ENCODE peak calls at places on chromosomes 16 and 17, in five cellular contexts. K is kidney epithelial cell, Y is endothelial cell, U is endothelial cell of umbilical vein, J is ovary. A is an unnamed sample.
A peak's percentile ranks its signal among the peaks of the same experiment; 100 is the strongest.

GRCh38 chr16:72434159-72434558 is 262.2 kb upstream of the PMFBP1 start:
- DNase-seq in Y (no peak), J (no peak), K (no peak), U (peak; percentile 29), A (no peak)

GRCh38 chr16:966505-966904 is 4.3 kb downstream of the LMF1 start:
- DNase-seq in J (no peak), Y (no peak), K (no peak), U (no peak), A (peak; percentile 68)

GRCh38 chr16:71479420-71479819 is 9.7 kb downstream of the ZNF19 start:
- DNase-seq in K (no peak), U (peak; percentile 19), J (no peak), Y (peak; percentile 27), A (no peak)

GRCh38 chr17:1553354-1554266 is 9.0 kb downstream of the PITPNA start:
- DNase-seq in Y (no peak), K (no peak), U (peak; percentile 39), J (no peak), A (no peak)

GRCh38 chr16:56289412-56289811 is 98.1 kb downstream of the GNAO1 start:
- DNase-seq in J (no peak), K (no peak), U (no peak), Y (no peak), A (no peak)

GRCh38 chr17:2707721-2708584 is 3.6 kb downstream of the CLUH start:
- DNase-seq in U (no peak), J (no peak), K (no peak), Y (no peak), A (no peak)

GRCh38 chr17:1398900-1399299 is 1.1 kb downstream of the YWHAE start:
- DNase-seq in K (no peak), Y (peak; percentile 11), J (peak; percentile 33), U (peak; percentile 47), A (peak; percentile 21)

GRCh38 chr17:19948100-19948943 is 29.3 kb downstream of the AKAP10 start:
- DNase-seq in Y (peak; percentile 14), K (no peak), U (no peak), J (no peak), A (no peak)

GRCh38 chr16:69386596-69386995 is 789 bp upstream of the TERF2 start:
- DNase-seq in J (no peak), U (no peak), Y (no peak), K (no peak), A (no peak)

GRCh38 chr16:67847064-67847861 is at the start of gene CENPT:
- DNase-seq in J (no peak), U (peak; percentile 58), Y (peak; percentile 32), K (no peak), A (no peak)

GRCh38 chr17:39170051-39170450 is 4.1 kb upstream of the ARL5C start:
- DNase-seq in U (no peak), K (no peak), J (no peak), Y (no peak), A (no peak)

GRCh38 chr16:67174706-67175231 is 4.4 kb downstream of the NOL3 start:
- DNase-seq in J (peak; percentile 40), U (no peak), K (no peak), Y (no peak), A (peak; percentile 89)

GRCh38 chr16:21339927-21340326 is 61.8 kb upstream of the CRYM start:
- DNase-seq in Y (no peak), K (no peak), J (no peak), U (no peak), A (no peak)

GRCh38 chr16:1535391-1536291 is 2.2 kb downstream of the TMEM204 start:
- DNase-seq in K (no peak), Y (no peak), J (no peak), U (no peak), A (no peak)

GRCh38 chr16:14193316-14193871 is 122.3 kb downstream of the MRTFB start:
- DNase-seq in J (no peak), Y (no peak), U (no peak), K (no peak), A (no peak)

GRCh38 chr17:35773129-35773528 is 12.4 kb downstream of the C17orf50 start:
- DNase-seq in K (no peak), U (no peak), Y (no peak), J (no peak), A (no peak)

GRCh38 chr17:35766489-35766877 is 5.8 kb downstream of the C17orf50 start:
- DNase-seq in J (no peak), U (no peak), Y (no peak), K (no peak), A (no peak)

GRCh38 chr17:35766903-35767510 is 6.3 kb downstream of the C17orf50 start:
- DNase-seq in U (peak; percentile 60), K (no peak), Y (peak; percentile 54), J (no peak), A (no peak)

GRCh38 chr17:35768796-35769195 is 8.1 kb downstream of the C17orf50 start:
- DNase-seq in K (no peak), J (no peak), U (no peak), Y (no peak), A (no peak)

DNA sequence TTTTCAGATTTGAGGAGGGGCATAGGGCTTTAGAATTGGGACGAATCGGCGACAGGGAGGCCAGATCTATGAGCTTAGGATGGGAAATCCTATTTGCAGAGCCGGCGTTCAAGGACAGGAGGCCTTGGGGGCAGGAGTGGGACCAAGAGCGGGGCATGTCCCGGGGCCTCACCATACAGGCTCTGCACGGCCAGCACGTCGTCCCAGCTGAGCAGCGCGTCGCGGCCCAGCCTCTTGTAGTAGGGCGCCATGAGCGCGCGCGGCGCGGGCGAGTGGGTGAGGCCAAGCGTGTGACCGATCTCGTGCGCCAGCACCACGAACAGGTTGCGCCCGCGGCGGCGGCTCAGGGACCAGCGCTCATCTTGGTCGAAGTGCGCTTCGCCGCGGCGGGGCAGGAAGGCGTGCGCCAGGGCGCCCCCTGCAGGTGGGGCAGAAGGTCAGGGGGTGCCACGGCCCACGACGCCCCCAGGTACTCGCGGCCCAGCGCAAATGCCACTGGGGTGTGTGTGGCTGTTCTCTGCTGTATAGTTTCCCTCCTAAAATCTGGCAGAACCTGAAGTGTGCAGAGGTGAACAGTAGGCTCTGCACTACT is 9.3 kb downstream of the C17orf50 start:
- DNase-seq in Y (no peak), U (no peak), K (no peak), J (no peak), A (no peak)
- TF ChIP-seq CTCF in Y (peak; percentile 47), U (peak; percentile 6), K (peak; percentile 20), J (no peak), A (peak; percentile 65)

GRCh38 chr16:17578921-17579876 is 108.4 kb upstream of the XYLT1 start:
- DNase-seq in J (peak; percentile 63), K (peak; percentile 7), Y (peak; percentile 90), U (peak; percentile 6), A (no peak)
- TF ChIP-seq CTCF in J (peak; percentile 59), K (peak; percentile 62), Y (peak; percentile 82), U (peak; percentile 61), A (peak; percentile 87)

GRCh38 chr17:4365103-4365627 is 1.3 kb downstream of the UBE2G1 start:
- DNase-seq in K (peak; percentile 73), Y (peak; percentile 78), U (peak; percentile 94), J (peak; percentile 89), A (peak; percentile 91)
- TF ChIP-seq CTCF in K (no peak), Y (no peak), U (no peak), J (no peak), A (no peak)

GRCh38 chr17:68578236-68578635 is 22.9 kb downstream of the FAM20A start:
- DNase-seq in Y (no peak), J (no peak), U (no peak), K (no peak), A (no peak)

GRCh38 chr17:68576811-68577551 is 24.2 kb downstream of the FAM20A start:
- DNase-seq in Y (no peak), U (no peak), K (no peak), J (peak; percentile 43), A (no peak)

GRCh38 chr17:68579194-68579900 is 21.8 kb downstream of the FAM20A start:
- DNase-seq in Y (no peak), K (no peak), U (no peak), J (no peak), A (no peak)

GRCh38 chr17:68573338-68573737 is 27.8 kb downstream of the FAM20A start:
- DNase-seq in K (no peak), J (no peak), Y (no peak), U (no peak), A (no peak)

DNA sequence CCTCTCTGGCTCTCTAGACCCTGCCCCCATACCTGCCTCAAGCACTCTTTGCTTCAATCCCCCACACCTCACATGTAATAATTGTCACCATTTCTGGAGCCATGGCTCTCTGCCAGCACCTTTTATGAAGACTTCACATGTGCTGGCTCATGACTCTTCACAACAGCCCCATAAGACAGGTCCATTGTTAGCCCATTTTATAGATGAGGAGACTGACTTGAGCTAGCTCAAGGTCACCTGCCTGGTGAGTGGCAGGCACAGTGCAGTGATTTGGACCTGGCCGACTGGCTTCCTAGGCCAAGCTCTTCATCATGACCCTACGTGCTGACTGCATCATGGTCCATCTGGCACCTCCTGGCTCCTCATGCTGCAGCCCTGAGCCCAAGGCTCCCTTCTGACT is 25.0 kb downstream of the FAM20A start:
- DNase-seq in K (no peak), Y (no peak), J (no peak), U (no peak), A (no peak)
- TF ChIP-seq CTCF in K (no peak), Y (no peak), J (no peak), U (no peak), A (no peak)

GRCh38 chr16:80341242-80341641 is 199.6 kb upstream of the DYNLRB2 start:
- DNase-seq in U (no peak), K (no peak), Y (no peak), J (no peak), A (no peak)
- TF ChIP-seq CTCF in U (no peak), K (peak; percentile 11), Y (no peak), J (no peak), A (peak; percentile 63)

DNA sequence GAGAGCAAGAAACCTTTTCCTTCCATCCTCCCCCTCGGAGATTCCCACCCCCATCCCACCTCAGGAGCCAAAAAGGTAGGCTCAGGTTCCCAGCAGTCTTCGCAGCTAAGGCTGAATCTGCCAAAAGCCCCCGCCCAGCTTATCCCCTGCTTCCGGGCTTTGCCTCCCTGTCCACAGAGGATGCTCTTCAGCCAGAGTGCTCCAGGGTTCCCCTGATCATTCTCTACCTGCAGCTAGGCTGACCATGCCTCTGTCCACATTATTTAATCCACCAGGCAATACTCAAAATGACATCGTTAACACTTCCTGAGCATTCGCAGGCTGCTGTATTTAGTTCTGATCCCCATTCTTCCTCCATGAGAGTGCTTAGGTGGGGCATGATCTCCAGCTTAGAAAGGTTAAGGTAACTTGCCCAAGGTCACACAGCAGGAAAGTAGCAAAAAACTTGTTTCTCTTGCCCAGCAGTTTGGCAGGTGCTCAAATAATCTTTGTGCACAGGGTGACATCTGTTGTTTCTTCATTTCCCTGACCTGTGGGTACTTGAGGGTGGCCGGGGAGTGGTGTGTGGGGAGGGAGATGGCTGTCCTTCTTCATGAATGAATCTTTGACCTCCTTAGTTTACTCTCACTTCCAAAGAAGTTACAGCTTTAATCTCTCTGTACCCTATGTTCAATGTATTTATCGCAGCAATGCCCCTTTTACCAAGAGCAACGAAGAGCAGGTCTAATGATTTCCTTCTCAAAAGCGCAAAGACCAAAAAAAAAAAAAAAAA is 880 bp upstream of the TBKBP1 start:
- DNase-seq in J (no peak), K (no peak), U (peak; percentile 34), Y (no peak), A (peak; percentile 59)
- TF ChIP-seq CTCF in J (no peak), K (no peak), U (no peak), Y (no peak), A (no peak)

A was measured in chondrocyte.